ENCODE peak calls at places on chromosomes 6 and 20, in five cellular contexts. W, Z, V, C and N are unnamed samples.

GRCh38 chr6:151063339-151063738 is 176.4 kb upstream of the AKAP12 start:
- DNase-seq in V (no peak), C (no peak), Z (peak), W (no peak), N (no peak)

GRCh38 chr6:135162678-135163439 is 18.2 kb upstream of the MYB start:
- DNase-seq in Z (no peak), C (no peak), W (no peak), V (no peak), N (peak)

GRCh38 chr6:170052991-170053821 is 237.7 kb downstream of the DLL1 start:
- DNase-seq in W (no peak), V (no peak), Z (no peak), C (peak), N (no peak)

GRCh38 chr20:17500826-17501225 is 30.4 kb downstream of the BFSP1 start:
- DNase-seq in C (no peak), Z (no peak), V (no peak), W (no peak), N (no peak)

GRCh38 chr20:17874271-17875105 is 94.1 kb downstream of the SNX5 start:
- DNase-seq in W (no peak), C (no peak), V (no peak), Z (no peak), N (no peak)

GRCh38 chr6:125867483-125867935 is 76.7 kb downstream of the NCOA7 start:
- DNase-seq in V (no peak), C (no peak), Z (peak), W (no peak), N (peak)

GRCh38 chr6:138588805-138589434 is 89.6 kb upstream of the NHSL1 start:
- DNase-seq in Z (peak), C (no peak), W (no peak), V (peak), N (peak)

GRCh38 chr6:45946352-45946751 is 69.3 kb downstream of the CLIC5 start:
- DNase-seq in Z (peak), W (no peak), C (no peak), V (no peak), N (peak)

GRCh38 chr6:30711758-30712380 is 5.2 kb downstream of the MDC1 start:
- DNase-seq in Z (no peak), V (no peak), W (no peak), C (no peak), N (no peak)

GRCh38 chr20:62596921-62597320 is 45.4 kb upstream of the SLCO4A1 start:
- DNase-seq in V (no peak), C (no peak), W (no peak), Z (no peak), N (no peak)

GRCh38 chr6:45400021-45400420 is 22.3 kb upstream of the SUPT3H start:
- DNase-seq in V (no peak), Z (no peak), W (no peak), C (no peak), N (no peak)

GRCh38 chr6:38192486-38192885 is 373.0 kb downstream of the ZFAND3 start:
- DNase-seq in V (no peak), W (no peak), C (no peak), Z (no peak), N (no peak)

GRCh38 chr20:45496166-45496565 is 19.3 kb downstream of the SPINT3 start:
- DNase-seq in C (no peak), W (no peak), Z (no peak), V (no peak), N (no peak)

GRCh38 chr6:2623348-2623747 is 127.4 kb downstream of the MYLK4 start:
- DNase-seq in Z (no peak), W (no peak), V (no peak), C (no peak), N (no peak)

GRCh38 chr6:62891065-62891647 is 320.1 kb upstream of the FKBP1C start:
- DNase-seq in W (no peak), Z (no peak), C (no peak), V (no peak), N (no peak)

GRCh38 chr6:106643061-106643460 is 13.7 kb downstream of the QRSL1 start:
- DNase-seq in W (no peak), V (no peak), C (no peak), Z (peak), N (no peak)

GRCh38 chr20:50491168-50491567 is 19.0 kb upstream of the PTPN1 start:
- DNase-seq in Z (no peak), C (no peak), V (no peak), W (no peak), N (no peak)

GRCh38 chr6:157525292-157525889 is 144.4 kb downstream of the ZDHHC14 start:
- DNase-seq in V (no peak), C (no peak), Z (no peak), W (no peak), N (no peak)

GRCh38 chr20:49699200-49699992 is 14.3 kb downstream of the B4GALT5 start:
- DNase-seq in Z (peak), V (no peak), C (no peak), W (no peak), N (peak)

GRCh38 chr6:154301086-154301625 is 55.4 kb downstream of the IPCEF1 start:
- DNase-seq in C (no peak), W (no peak), Z (peak), V (no peak), N (no peak)

GRCh38 chr6:452301-453067 is 60.9 kb downstream of the IRF4 start:
- DNase-seq in W (no peak), C (no peak), V (no peak), Z (no peak), N (no peak)

GRCh38 chr20:63025534-63026331 is 19.0 kb upstream of the BHLHE23 start:
- DNase-seq in Z (peak), W (no peak), C (peak), V (no peak), N (peak)

GRCh38 chr20:56163806-56164205 is 84.7 kb upstream of the MC3R start:
- DNase-seq in C (no peak), Z (no peak), W (no peak), V (no peak), N (peak)

GRCh38 chr6:138028893-138029292 is 78.3 kb downstream of the PERP start:
- DNase-seq in V (no peak), W (no peak), C (no peak), Z (no peak), N (no peak)

GRCh38 chr20:11195899-11196558 is 522.2 kb upstream of the JAG1 start:
- DNase-seq in C (no peak), Z (peak), W (no peak), V (no peak), N (no peak)

GRCh38 chr6:117627533-117627932 is 25.2 kb upstream of the GOPC start:
- DNase-seq in V (no peak), W (no peak), C (no peak), Z (no peak), N (no peak)

GRCh38 chr6:70636589-70636988 is 31.1 kb upstream of the SMAP1 start:
- DNase-seq in V (no peak), C (no peak), W (no peak), Z (no peak), N (no peak)

GRCh38 chr6:16748028-16748319 is 13.3 kb downstream of the ATXN1 start:
- DNase-seq in C (no peak), W (no peak), V (no peak), Z (no peak), N (no peak)

GRCh38 chr6:43740321-43740960 is 29.6 kb upstream of the VEGFA start:
- DNase-seq in V (no peak), Z (no peak), W (no peak), C (peak), N (no peak)

GRCh38 chr6:156765117-156765516 is 12.1 kb upstream of the ARID1B start:
- DNase-seq in W (no peak), C (no peak), Z (no peak), V (no peak), N (no peak)

GRCh38 chr6:13696226-13696625 is 15.4 kb downstream of the RANBP9 start:
- DNase-seq in W (no peak), V (no peak), C (no peak), Z (peak), N (no peak)

GRCh38 chr6:29504961-29505360 is 17.2 kb upstream of the MAS1L start:
- DNase-seq in C (no peak), Z (no peak), V (peak), W (no peak), N (no peak)

GRCh38 chr20:12110274-12110673 is 192.6 kb downstream of the BTBD3 start:
- DNase-seq in C (no peak), W (no peak), V (no peak), Z (no peak), N (no peak)

GRCh38 chr6:159832941-159833340 is 32.9 kb downstream of the PNLDC1 start:
- DNase-seq in Z (no peak), W (no peak), V (no peak), C (no peak), N (no peak)

GRCh38 chr6:46757206-46757564 is 10.5 kb downstream of the ANKRD66 start:
- DNase-seq in W (no peak), V (no peak), Z (no peak), C (no peak), N (no peak)

GRCh38 chr6:6131492-6132109 is 124.9 kb upstream of the NRN1 start:
- DNase-seq in W (no peak), C (no peak), V (no peak), Z (no peak), N (no peak)

GRCh38 chr6:6696867-6697531 is 108.5 kb downstream of the LY86 start:
- DNase-seq in Z (peak), W (no peak), V (peak), C (peak), N (peak)

GRCh38 chr6:105810105-105810921 is 275.8 kb upstream of the PRDM1 start:
- DNase-seq in W (no peak), V (no peak), C (no peak), Z (peak), N (no peak)

DNA sequence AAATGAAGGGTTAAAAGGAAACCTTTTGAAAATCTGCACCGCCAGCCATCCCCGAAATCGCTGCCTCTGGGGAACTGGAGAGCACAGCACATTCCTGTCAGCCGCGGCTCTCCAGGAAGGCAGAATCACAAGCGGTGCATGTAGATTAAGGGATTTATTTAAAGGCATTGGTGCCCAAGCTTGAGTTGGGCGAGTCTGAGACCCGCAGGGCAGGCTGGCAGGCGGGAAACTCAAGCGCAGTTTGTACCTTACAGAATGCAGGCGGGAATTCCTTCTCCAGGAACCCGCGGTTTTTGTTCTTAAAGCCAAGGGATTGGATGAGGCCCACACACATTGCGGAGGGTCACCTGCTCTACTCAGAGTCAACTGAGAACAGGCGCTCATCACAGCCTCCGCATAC is 10.8 kb downstream of the GPR31 start:
- DNase-seq in W (no peak), V (no peak), C (no peak), Z (no peak), N (no peak)
- H3K4me3 ChIP-seq in W (no peak), V (no peak), C (no peak), Z (no peak), N (no peak)

GRCh38 chr6:163566056-163566455 is 151.5 kb downstream of the QKI start:
- DNase-seq in V (no peak), C (no peak), Z (no peak), W (no peak), N (no peak)
- H3K4me3 ChIP-seq in V (no peak), C (no peak), Z (no peak), W (no peak), N (no peak)

GRCh38 chr20:31738729-31739549 is at the start of gene TPX2:
- DNase-seq in C (peak), W (peak), Z (peak), V (peak), N (peak)
- H3K4me3 ChIP-seq in C (peak), W (peak), Z (peak), V (peak), N (peak)

GRCh38 chr6:40585661-40586269 is 1.4 kb downstream of the LRFN2 start:
- DNase-seq in W (no peak), C (no peak), Z (no peak), V (no peak), N (peak)

GRCh38 chr6:40586369-40586768 is 795 bp downstream of the LRFN2 start:
- DNase-seq in V (no peak), W (no peak), Z (no peak), C (no peak), N (peak)

GRCh38 chr6:40584741-40585140 is 2.4 kb downstream of the LRFN2 start:
- DNase-seq in C (no peak), W (no peak), V (no peak), Z (no peak), N (no peak)

GRCh38 chr6:40583694-40584093 is 3.5 kb downstream of the LRFN2 start:
- DNase-seq in V (no peak), C (no peak), Z (no peak), W (no peak), N (no peak)

DNA sequence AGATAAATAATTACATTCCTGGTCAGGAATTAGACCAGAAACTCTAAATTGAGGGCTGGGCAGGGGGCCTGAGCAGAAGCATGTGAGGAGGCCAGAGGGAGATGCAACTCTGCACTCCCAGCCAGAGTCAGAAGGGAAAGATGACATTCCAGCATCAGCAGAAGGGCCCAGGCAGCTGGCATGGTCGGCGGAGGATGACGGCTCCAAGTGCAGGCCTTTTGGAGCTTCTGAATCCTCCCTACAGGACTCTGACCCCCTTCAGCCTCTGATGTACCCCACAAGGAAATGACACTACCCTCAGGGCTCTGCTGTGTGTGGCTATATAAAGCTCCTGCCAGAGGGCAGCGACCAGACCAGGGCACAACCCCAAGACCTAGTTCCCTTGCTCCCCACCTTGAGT is 1.9 kb downstream of the LRFN2 start:
- DNase-seq in V (no peak), Z (no peak), C (no peak), W (no peak), N (peak)
- H3K4me3 ChIP-seq in V (no peak), Z (no peak), C (no peak), W (no peak), N (peak)

DNA sequence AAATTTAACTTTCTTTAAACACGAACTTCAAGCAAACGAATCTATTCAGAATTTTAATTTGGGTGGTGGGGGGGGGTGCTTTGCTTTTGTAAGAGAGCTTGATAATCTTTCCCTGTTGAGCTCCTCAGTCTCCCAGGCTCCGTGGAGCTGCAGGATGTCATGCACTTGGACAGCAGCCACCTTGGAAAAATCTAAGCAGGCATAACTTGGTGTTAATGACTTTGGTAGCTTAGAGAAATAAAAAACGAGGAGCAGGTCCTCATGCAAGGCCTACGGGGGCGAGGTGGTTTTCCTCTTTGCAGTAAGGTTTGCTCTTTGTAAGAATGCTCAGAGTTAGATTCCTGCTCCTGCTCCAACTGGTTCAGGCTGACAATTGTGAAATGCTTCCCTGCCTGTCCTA is 102.3 kb downstream of the EDN1 start:
- DNase-seq in C (no peak), W (no peak), V (no peak), Z (no peak), N (no peak)
- H3K4me3 ChIP-seq in C (no peak), W (no peak), V (no peak), Z (no peak), N (no peak)

DNA sequence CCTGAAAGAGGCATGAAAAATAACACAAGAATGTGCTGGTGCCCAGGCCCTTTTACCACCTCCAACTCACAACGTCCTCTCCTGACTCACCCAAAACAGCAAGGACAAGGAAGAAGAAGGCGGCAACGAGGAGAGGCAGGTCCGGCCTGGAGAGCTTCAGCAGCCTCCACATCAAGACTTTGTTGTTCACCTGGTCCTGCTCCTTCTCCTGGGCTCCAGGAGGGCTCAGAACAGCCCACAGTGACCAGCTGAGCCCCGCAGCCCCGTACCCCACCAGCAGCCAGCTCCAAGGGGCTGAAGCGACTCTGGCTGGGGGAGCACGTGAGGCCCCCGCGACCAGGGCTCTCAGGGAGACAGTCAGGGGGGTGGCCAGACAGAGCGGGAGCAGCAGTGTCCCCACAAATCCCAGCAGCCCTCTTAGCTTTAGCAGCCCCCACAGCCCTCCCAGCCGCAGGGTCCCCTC is 857 bp downstream of the TAP2 start:
- DNase-seq in C (no peak), W (no peak), Z (no peak), V (no peak), N (no peak)
- H3K4me3 ChIP-seq in C (peak), W (peak), Z (peak), V (peak), N (peak)

GRCh38 chr6:39313526-39314272 is 520 bp downstream of the KCNK17 start:
- DNase-seq in V (no peak), W (no peak), Z (no peak), C (no peak), N (no peak)
- H3K4me3 ChIP-seq in V (peak), W (no peak), Z (no peak), C (peak), N (no peak)